ENCODE peak calls at places on chromosomes 11 and 22, in six cellular contexts. U is amniotic epithelial cell, Z is glutamatergic neuron, N is hepatic stellate cell, O is neuronal stem cell, P is NCI-H2081. J is an unnamed sample.

GRCh38 chr22:50444663-50445062 is 30.2 kb downstream of the SBF1 start:
- DNase-seq in U (peak), Z (no peak), N (peak), O (no peak), P (no peak), J (no peak)

GRCh38 chr11:1736447-1736992 is 13.9 kb downstream of the IFITM10 start:
- DNase-seq in U (peak), Z (no peak), N (no peak), O (no peak), P (no peak), J (no peak)

GRCh38 chr11:8387141-8387540 is 123.5 kb upstream of the LMO1 start:
- DNase-seq in U (no peak), Z (no peak), N (no peak), O (no peak), P (no peak), J (no peak)

GRCh38 chr11:32198053-32198452 is 107.2 kb downstream of the RCN1 start:
- DNase-seq in U (peak), Z (no peak), N (no peak), O (no peak), P (no peak), J (no peak)

GRCh38 chr22:49925525-49926128 is 7.2 kb downstream of the CRELD2 start:
- DNase-seq in U (no peak), Z (no peak), N (no peak), O (no peak), P (no peak), J (no peak)

GRCh38 chr11:17719940-17720795 is 797 bp downstream of the MYOD1 start:
- DNase-seq in U (peak), Z (peak), N (no peak), O (no peak), P (no peak), J (no peak)

GRCh38 chr22:39546889-39547586 is 14.5 kb upstream of the RPS19BP1 start:
- DNase-seq in U (no peak), Z (no peak), N (peak), O (no peak), P (no peak), J (no peak)

GRCh38 chr11:23123766-23124165 is 263.5 kb upstream of the CCDC179 start:
- DNase-seq in U (peak), Z (no peak), N (no peak), O (no peak), P (no peak), J (peak)

GRCh38 chr11:67031791-67032561 is 9.0 kb downstream of the SYT12 start:
- DNase-seq in U (peak), Z (no peak), N (peak), O (no peak), P (no peak), J (no peak)

GRCh38 chr11:78653294-78653909 is 78.7 kb upstream of the NARS2 start:
- DNase-seq in U (no peak), Z (no peak), N (no peak), O (no peak), P (no peak), J (no peak)

GRCh38 chr22:46098525-46099475 is 51.5 kb upstream of the PPARA start:
- DNase-seq in U (no peak), Z (no peak), N (no peak), O (no peak), P (no peak), J (no peak)

GRCh38 chr11:33724644-33725035 is 11.6 kb downstream of the CD59 start:
- DNase-seq in U (peak), Z (no peak), N (no peak), O (no peak), P (no peak), J (no peak)

GRCh38 chr11:59267738-59268475 is 55.2 kb upstream of the MPEG1 start:
- DNase-seq in U (no peak), Z (no peak), N (no peak), O (no peak), P (no peak), J (no peak)

GRCh38 chr22:17086301-17086700 is 1.5 kb downstream of the IL17RA start:
- DNase-seq in U (no peak), Z (no peak), N (no peak), O (no peak), P (no peak), J (no peak)

GRCh38 chr11:47328449-47329390 is 23.8 kb downstream of the MYBPC3 start:
- DNase-seq in U (no peak), Z (no peak), N (no peak), O (no peak), P (no peak), J (no peak)

GRCh38 chr11:125971618-125972017 is 25.8 kb downstream of the VSIG10L2 start:
- DNase-seq in U (no peak), Z (no peak), N (no peak), O (no peak), P (no peak), J (no peak)

GRCh38 chr11:114683007-114683406 is 4.7 kb downstream of the NXPE2 start:
- DNase-seq in U (no peak), Z (no peak), N (no peak), O (no peak), P (no peak), J (no peak)

GRCh38 chr11:93025558-93026255 is 56.3 kb downstream of the MTNR1B start:
- DNase-seq in U (no peak), Z (no peak), N (no peak), O (no peak), P (no peak), J (no peak)

GRCh38 chr11:56172256-56172835 is 4.1 kb upstream of the OR5J2 start:
- DNase-seq in U (no peak), Z (no peak), N (no peak), O (no peak), P (no peak), J (no peak)

GRCh38 chr22:35930933-35931332 is 97.7 kb downstream of the RBFOX2 start:
- DNase-seq in U (peak), Z (no peak), N (peak), O (peak), P (peak), J (peak)

GRCh38 chr11:36412781-36413383 is 97.2 kb downstream of the TRAF6 start:
- DNase-seq in U (peak), Z (no peak), N (peak), O (no peak), P (no peak), J (no peak)

GRCh38 chr11:26896716-26897115 is 97.2 kb upstream of the FIBIN start:
- DNase-seq in U (peak), Z (no peak), N (no peak), O (no peak), P (no peak), J (no peak)

GRCh38 chr11:87366766-87367405 is 329.2 kb downstream of the TMEM135 start:
- DNase-seq in U (no peak), Z (no peak), N (no peak), O (no peak), P (no peak), J (no peak)

GRCh38 chr11:19160839-19161238 is 40.9 kb downstream of the CSRP3 start:
- DNase-seq in U (peak), Z (no peak), N (no peak), O (no peak), P (no peak), J (no peak)